ENCODE peak calls at places on chromosomes 6 and 20, in seven cellular contexts. K is left ventricle myocardium superior; Y is activated CD4-positive, alpha-beta T cell treated with anti-CD3 and anti-CD28 coated beads for 36 hours; F is HCEC 1CT; W is fibroblast of lung; H is stimulated activated CD8-positive, alpha-beta memory T cell treated with anti-CD3 and anti-CD28 coated beads, Interleukin-7, amount 100 ng/mL, for 1 hour; E is GM23248. A is an unnamed sample.

GRCh38 chr6:138509371-138509770 is 10.1 kb upstream of the NHSL1 start:
- DNase-seq in F (peak), Y (peak), E (peak), K (no peak), W (peak), H (no peak), A (peak)

GRCh38 chr6:135179920-135180457 is 1.1 kb upstream of the MYB start:
- DNase-seq in W (peak), F (peak), E (peak), K (no peak), Y (peak), H (no peak), A (no peak)

GRCh38 chr6:39206250-39206721 is 23.0 kb downstream of the KCNK5 start:
- DNase-seq in W (no peak), H (no peak), K (no peak), Y (no peak), F (no peak), E (no peak), A (no peak)

GRCh38 chr20:50527068-50527605 is 17.0 kb downstream of the PTPN1 start:
- DNase-seq in E (no peak), K (no peak), W (no peak), H (no peak), Y (no peak), F (no peak), A (no peak)

GRCh38 chr6:34961082-34961481 is 72.0 kb downstream of the ANKS1A start:
- DNase-seq in F (no peak), H (no peak), E (no peak), Y (no peak), W (no peak), K (no peak), A (no peak)

GRCh38 chr6:165662671-165663282 is at the start of gene PDE10A:
- DNase-seq in W (peak), K (peak), E (peak), F (no peak), H (no peak), Y (no peak), A (peak)

GRCh38 chr6:15025416-15025815 is 220.5 kb upstream of the JARID2 start:
- DNase-seq in Y (no peak), K (no peak), H (no peak), E (no peak), W (no peak), F (no peak), A (peak)

GRCh38 chr6:166440106-166440505 is 57.4 kb upstream of the MPC1 start:
- DNase-seq in E (no peak), K (no peak), Y (no peak), F (no peak), W (no peak), H (no peak), A (no peak)

GRCh38 chr6:106724337-106724736 is 95.0 kb downstream of the QRSL1 start:
- DNase-seq in K (no peak), H (no peak), E (no peak), F (no peak), W (no peak), Y (no peak), A (no peak)

GRCh38 chr6:73713426-73714147 is 17.6 kb downstream of the CD109 start:
- DNase-seq in W (no peak), F (no peak), K (no peak), H (no peak), E (no peak), Y (no peak), A (no peak)

GRCh38 chr6:73134588-73134987 is 90.7 kb downstream of the KHDC1L start:
- DNase-seq in K (no peak), W (peak), E (peak), F (no peak), Y (peak), H (no peak), A (peak)

GRCh38 chr6:110017306-110017705 is 39.2 kb downstream of the GPR6 start:
- DNase-seq in W (no peak), E (no peak), F (no peak), H (no peak), Y (no peak), K (no peak), A (no peak)

GRCh38 chr20:46954490-46955038 is 59.9 kb downstream of the EYA2 start:
- DNase-seq in F (peak), E (peak), W (peak), H (no peak), Y (no peak), K (no peak), A (peak)

A was measured in fibroblast of villous mesenchyme.